ENCODE peak calls at places on chromosomes 4 and X, in six cellular contexts. L is left lung, Y is GM23248, G is upper lobe of right lung, I is PC-3, S is H9. V is an unnamed sample. For H3K4me1, the result is how much of the 10 kb centered on the place peaks cover.

GRCh38 chr4:119597377-119597776 is 31.2 kb downstream of the PDE5A start:
- DNase-seq in L (no peak), Y (no peak), G (no peak), I (no peak), S (no peak), V (peak)

GRCh38 chr4:27217261-27217769 is 356.7 kb downstream of the STIM2 start:
- DNase-seq in L (no peak), Y (peak), G (no peak), I (peak), S (no peak), V (no peak)

GRCh38 chr4:155099231-155099630 is 109.2 kb upstream of the NPY2R start:
- DNase-seq in L (no peak), Y (no peak), G (no peak), I (no peak), S (no peak), V (no peak)

GRCh38 chr4:80243274-80244018 is 23.0 kb upstream of the FGF5 start:
- DNase-seq in L (no peak), Y (no peak), G (no peak), I (no peak), S (no peak), V (no peak)

GRCh38 chrX:72621619-72622485 is 49.2 kb upstream of the HDAC8 start:
- DNase-seq in L (no peak), Y (peak), G (no peak), I (peak), S (no peak), V (no peak)

GRCh38 chrX:105101378-105101777 is 119.1 kb downstream of the TEX13A start:
- DNase-seq in L (no peak), Y (no peak), G (no peak), I (no peak), S (no peak), V (no peak)

GRCh38 chrX:53065066-53065465 is 16.5 kb downstream of the GPR173 start:
- DNase-seq in L (no peak), Y (no peak), G (no peak), I (no peak), S (no peak), V (no peak)

GRCh38 chrX:136310411-136310810 is 9.6 kb downstream of the ADGRG4 start:
- DNase-seq in L (no peak), Y (peak), G (no peak), I (peak), S (no peak), V (no peak)

GRCh38 chrX:13545731-13546130 is 23.7 kb upstream of the EGFL6 start:
- DNase-seq in L (no peak), Y (no peak), G (no peak), I (no peak), S (no peak), V (no peak)

GRCh38 chrX:19627081-19627480 is 111.8 kb upstream of the MAP3K15 start:
- DNase-seq in L (no peak), Y (peak), G (no peak), I (no peak), S (no peak), V (no peak)

GRCh38 chrX:3540105-3540504 is 173.3 kb downstream of the PRKX start:
- DNase-seq in L (no peak), Y (no peak), G (no peak), I (no peak), S (no peak), V (no peak)

GRCh38 chr4:10762541-10762940 is 78.0 kb upstream of the CLNK start:
- DNase-seq in L (no peak), Y (peak), G (no peak), I (peak), S (no peak), V (no peak)

GRCh38 chrX:150688911-150689451 is 4.2 kb upstream of the MTMR1 start:
- DNase-seq in L (no peak), Y (peak), G (no peak), I (peak), S (peak), V (no peak)

GRCh38 chrX:111719426-111720210 is 38.6 kb downstream of the ALG13 start:
- DNase-seq in L (no peak), Y (peak), G (no peak), I (peak), S (no peak), V (peak)

GRCh38 chr4:67674098-67674497 is 26.9 kb downstream of the UBA6 start:
- DNase-seq in L (no peak), Y (no peak), G (no peak), I (peak), S (no peak), V (no peak)

GRCh38 chr4:74218201-74218600 is 60.3 kb downstream of the MTHFD2L start:
- DNase-seq in L (no peak), Y (no peak), G (no peak), I (peak), S (no peak), V (no peak)

GRCh38 chr4:74219241-74219640 is 61.3 kb downstream of the MTHFD2L start:
- DNase-seq in L (no peak), Y (no peak), G (no peak), I (no peak), S (no peak), V (no peak)

GRCh38 chr4:74223098-74223497 is 65.2 kb downstream of the MTHFD2L start:
- DNase-seq in L (no peak), Y (no peak), G (no peak), I (no peak), S (no peak), V (no peak)

DNA sequence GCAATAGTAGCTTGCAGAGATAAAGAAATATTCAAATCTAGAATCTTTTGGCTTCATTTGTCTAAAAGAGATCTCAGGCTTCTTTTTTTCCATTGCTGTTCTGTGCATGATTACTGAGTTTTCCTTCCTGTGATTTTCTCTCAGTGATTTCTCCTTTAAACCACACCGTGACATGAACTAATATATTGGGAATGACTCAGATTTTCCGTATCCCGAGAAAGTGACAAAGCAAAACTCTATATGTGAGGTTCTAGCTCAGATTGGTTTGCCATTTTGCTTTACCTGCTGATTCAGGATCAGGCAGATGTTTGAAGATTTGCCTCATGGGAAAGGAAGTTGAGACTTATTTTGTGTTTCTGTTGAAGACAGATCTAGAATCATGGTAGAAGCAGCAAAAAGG is 59.4 kb downstream of the MTHFD2L start:
- DNase-seq in L (no peak), Y (no peak), G (no peak), I (peak), S (no peak), V (no peak)
- H3K4me1 ChIP-seq in L (under half), Y (under half), G (under half), I (under half), S (under half), V (under half)

GRCh38 chr4:632926-633325 is 7.6 kb downstream of the PDE6B start:
- DNase-seq in L (no peak), Y (no peak), G (peak), I (no peak), S (no peak), V (no peak)
- H3K4me1 ChIP-seq in L (under half), Y (under half), G (under half), I (under half), S (under half), V (under half)

GRCh38 chr4:2811830-2812599 is 19.1 kb downstream of the SH3BP2 start:
- DNase-seq in L (peak), Y (peak), G (peak), I (no peak), S (peak), V (no peak)
- H3K4me1 ChIP-seq in L (under half), Y (under half), G (half or more), I (under half), S (under half), V (under half)

DNA sequence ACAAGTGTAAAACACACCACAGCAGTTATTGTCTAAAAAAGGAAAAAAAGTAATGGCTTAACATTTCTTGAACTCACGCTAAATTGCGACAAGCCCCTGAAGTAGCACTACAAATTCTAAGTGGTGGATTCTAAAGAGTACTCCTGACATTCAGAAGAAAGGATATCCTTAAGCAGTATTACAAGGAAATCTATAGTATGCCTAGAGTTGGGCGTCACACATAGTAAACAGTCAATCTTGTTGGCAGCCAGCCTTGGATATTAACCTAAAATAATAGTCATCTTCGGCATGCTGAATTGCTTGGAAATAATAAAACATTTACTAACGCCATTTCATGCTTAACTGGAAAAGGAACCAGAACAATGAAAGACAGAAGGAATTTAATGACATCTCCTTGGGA is 18.6 kb downstream of the ATP8A1 start:
- DNase-seq in L (no peak), Y (no peak), G (no peak), I (peak), S (no peak), V (no peak)
- H3K4me1 ChIP-seq in L (under half), Y (under half), G (under half), I (under half), S (under half), V (under half)

DNA sequence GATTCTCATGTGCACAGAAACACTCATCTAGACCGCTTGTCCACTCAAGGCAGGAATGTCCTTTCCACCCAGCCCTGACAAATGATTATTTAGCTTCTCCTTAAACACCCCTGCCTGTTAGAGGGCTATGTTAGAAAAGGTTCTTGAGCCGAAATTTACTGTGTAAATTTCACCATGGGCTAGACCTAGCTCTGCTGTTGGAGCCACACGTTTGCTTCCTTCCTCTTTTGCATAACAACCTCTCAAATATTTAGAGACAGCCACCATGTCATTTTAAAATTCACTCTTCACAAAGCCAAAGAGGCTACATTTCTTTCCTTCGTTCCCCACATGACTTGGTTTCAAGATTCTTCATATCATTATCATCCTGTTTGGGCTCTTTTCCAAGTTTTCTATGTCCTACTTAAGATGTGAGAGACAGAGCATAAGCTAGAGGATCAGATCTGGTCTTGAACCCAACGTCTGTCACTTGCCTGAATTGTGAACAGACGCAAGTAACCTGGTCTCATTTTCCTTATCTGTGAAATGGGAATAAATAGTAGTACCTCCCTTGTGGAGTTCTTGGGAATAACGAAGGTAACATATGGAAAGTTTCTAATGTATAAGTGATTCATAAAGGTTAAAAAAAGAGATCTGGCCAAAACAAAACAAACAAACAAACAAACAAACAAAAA is 6.6 kb downstream of the DOCK11 start:
- DNase-seq in L (no peak), Y (no peak), G (no peak), I (no peak), S (no peak), V (no peak)
- H3K4me1 ChIP-seq in L (under half), Y (under half), G (under half), I (under half), S (under half), V (under half)

DNA sequence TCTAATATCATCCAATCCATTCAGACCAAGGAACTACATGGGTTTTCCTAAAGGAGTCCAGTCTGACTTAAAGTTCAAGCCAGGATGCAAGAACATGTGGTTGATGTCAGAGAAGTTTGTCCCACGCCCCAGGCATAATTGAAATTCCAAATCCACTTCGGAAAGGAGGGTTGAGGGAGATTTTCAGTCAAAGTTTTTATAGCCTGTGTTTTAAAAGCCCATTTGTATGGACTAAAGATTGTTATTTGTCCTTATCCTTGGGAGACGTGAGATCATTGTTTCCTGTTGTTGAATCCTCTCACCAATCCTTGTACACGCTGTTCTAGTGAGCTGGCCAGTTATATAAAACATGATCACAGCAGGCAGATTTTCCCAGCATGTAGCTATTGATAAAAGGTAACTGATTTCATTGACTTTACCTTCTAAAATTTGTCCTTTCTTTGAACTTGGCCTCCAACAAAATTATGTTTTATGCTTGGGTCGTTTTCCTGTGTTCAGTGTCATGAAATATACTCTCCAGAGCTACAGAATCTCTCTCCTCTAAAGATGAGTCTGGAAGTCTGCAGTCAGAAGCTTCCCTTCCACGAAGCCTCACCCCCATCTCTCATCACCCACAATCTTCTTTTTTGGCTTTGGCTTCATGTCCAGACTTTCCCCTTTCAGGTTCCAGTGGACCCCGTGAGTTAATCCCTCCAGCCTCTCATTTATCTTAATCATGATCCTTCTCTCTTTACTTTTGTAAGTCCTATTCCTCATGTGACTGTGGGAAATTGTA is 92.9 kb downstream of the ATP10D start:
- DNase-seq in L (no peak), Y (peak), G (no peak), I (no peak), S (no peak), V (no peak)
- H3K4me1 ChIP-seq in L (under half), Y (under half), G (under half), I (under half), S (under half), V (under half)

DNA sequence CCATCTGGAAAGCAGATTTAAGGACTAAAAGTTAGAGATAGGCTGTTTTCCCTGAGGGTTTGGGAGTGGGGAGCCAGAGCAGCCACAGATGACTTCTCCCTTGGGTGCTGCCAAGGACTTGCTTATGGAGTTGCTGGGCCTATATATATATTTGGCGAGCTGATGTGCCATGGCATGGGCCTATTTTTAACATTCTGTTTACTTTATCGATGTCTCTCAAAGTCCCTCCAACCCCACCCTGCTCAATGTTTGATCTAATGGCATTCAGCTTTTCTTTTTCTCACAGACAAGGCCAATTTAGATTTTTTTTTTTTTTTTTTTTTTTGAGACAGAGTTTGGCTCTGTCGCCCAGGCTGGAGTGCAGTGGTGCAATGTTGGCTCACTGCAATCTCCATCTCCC is 6.1 kb upstream of the CUL4B start:
- DNase-seq in L (no peak), Y (no peak), G (no peak), I (no peak), S (no peak), V (no peak)
- H3K4me1 ChIP-seq in L (under half), Y (under half), G (under half), I (under half), S (under half), V (under half)